ENCODE peak calls at places on chromosomes 4 and X, in six cellular contexts. One of them, this sample, is unnamed.

GRCh38 chr4:38868055-38868965 is 704 bp downstream of the FAM114A1 start:
- DNase-seq in posterior vena cava: peak
- DNase-seq in NB4: no peak
- DNase-seq in DMS153: no peak
- DNase-seq in A673: no peak
- DNase-seq in gastrocnemius medialis: peak
- DNase-seq in this sample: no peak

GRCh38 chr4:121140712-121141111 is 23.4 kb downstream of the TNIP3 start:
- DNase-seq in posterior vena cava: no peak
- DNase-seq in NB4: no peak
- DNase-seq in DMS153: no peak
- DNase-seq in A673: peak
- DNase-seq in gastrocnemius medialis: no peak
- DNase-seq in this sample: no peak

GRCh38 chr4:2649604-2650114 is 106.5 kb downstream of the TNIP2 start:
- DNase-seq in posterior vena cava: peak
- DNase-seq in NB4: no peak
- DNase-seq in DMS153: no peak
- DNase-seq in A673: no peak
- DNase-seq in gastrocnemius medialis: no peak
- DNase-seq in this sample: no peak

GRCh38 chr4:183797041-183797444 is 108.1 kb upstream of the STOX2 start:
- DNase-seq in posterior vena cava: no peak
- DNase-seq in NB4: no peak
- DNase-seq in DMS153: no peak
- DNase-seq in A673: no peak
- DNase-seq in gastrocnemius medialis: no peak
- DNase-seq in this sample: no peak

GRCh38 chrX:101415180-101416130 is 7.4 kb downstream of the HNRNPH2 start:
- DNase-seq in posterior vena cava: no peak
- DNase-seq in NB4: peak
- DNase-seq in DMS153: peak
- DNase-seq in A673: peak
- DNase-seq in gastrocnemius medialis: no peak
- DNase-seq in this sample: no peak

GRCh38 chr4:7710576-7711329 is 228.9 kb downstream of the AFAP1 start:
- DNase-seq in posterior vena cava: no peak
- DNase-seq in NB4: no peak
- DNase-seq in DMS153: no peak
- DNase-seq in A673: no peak
- DNase-seq in gastrocnemius medialis: no peak
- DNase-seq in this sample: no peak

GRCh38 chr4:125433453-125433852 is 118.7 kb downstream of the FAT4 start:
- DNase-seq in posterior vena cava: no peak
- DNase-seq in NB4: no peak
- DNase-seq in DMS153: no peak
- DNase-seq in A673: peak
- DNase-seq in gastrocnemius medialis: no peak
- DNase-seq in this sample: no peak

GRCh38 chr4:145014365-145014764 is 83.6 kb downstream of the ANAPC10 start:
- DNase-seq in posterior vena cava: no peak
- DNase-seq in NB4: no peak
- DNase-seq in DMS153: no peak
- DNase-seq in A673: no peak
- DNase-seq in gastrocnemius medialis: no peak
- DNase-seq in this sample: no peak

GRCh38 chr4:52102587-52102986 is 51.5 kb downstream of the SPATA18 start:
- DNase-seq in posterior vena cava: no peak
- DNase-seq in NB4: no peak
- DNase-seq in DMS153: no peak
- DNase-seq in A673: no peak
- DNase-seq in gastrocnemius medialis: no peak
- DNase-seq in this sample: no peak

GRCh38 chr4:174303687-174304086 is 20.0 kb downstream of the CEP44 start:
- DNase-seq in posterior vena cava: no peak
- DNase-seq in NB4: no peak
- DNase-seq in DMS153: no peak
- DNase-seq in A673: no peak
- DNase-seq in gastrocnemius medialis: no peak
- DNase-seq in this sample: no peak